ENCODE peak calls at places on chromosomes 12 and 14, in eight cellular contexts. One of them, this sample, is unnamed.

GRCh38 chr14:71733210-71733883 is 198.9 kb upstream of the RGS6 start:
- DNase-seq in transverse colon: no peak
- DNase-seq in psoas muscle: no peak
- DNase-seq in heart left ventricle: no peak
- DNase-seq in RWPE1: no peak
- DNase-seq in GM23338: no peak
- DNase-seq in CD8-positive, alpha-beta T cell: no peak
- DNase-seq in breast epithelium: no peak
- DNase-seq in this sample: no peak

GRCh38 chr12:116804051-116804450 is 65.9 kb downstream of the RNFT2 start:
- DNase-seq in heart left ventricle: no peak
- DNase-seq in transverse colon: no peak
- DNase-seq in breast epithelium: no peak
- DNase-seq in CD8-positive, alpha-beta T cell: no peak
- DNase-seq in GM23338: no peak
- DNase-seq in RWPE1: no peak
- DNase-seq in psoas muscle: no peak
- DNase-seq in this sample: no peak

GRCh38 chr12:78470354-78471195 is 394.0 kb upstream of the SYT1 start:
- DNase-seq in transverse colon: peak
- DNase-seq in heart left ventricle: no peak
- DNase-seq in CD8-positive, alpha-beta T cell: no peak
- DNase-seq in psoas muscle: no peak
- DNase-seq in GM23338: peak
- DNase-seq in breast epithelium: no peak
- DNase-seq in RWPE1: peak
- DNase-seq in this sample: no peak

GRCh38 chr12:108772247-108772646 is 40.9 kb upstream of the CORO1C start:
- DNase-seq in breast epithelium: no peak
- DNase-seq in CD8-positive, alpha-beta T cell: no peak
- DNase-seq in RWPE1: no peak
- DNase-seq in GM23338: peak
- DNase-seq in transverse colon: peak
- DNase-seq in heart left ventricle: peak
- DNase-seq in psoas muscle: peak
- DNase-seq in this sample: no peak

GRCh38 chr14:50726372-50727107 is 58.4 kb upstream of the SAV1 start:
- DNase-seq in RWPE1: peak
- DNase-seq in GM23338: no peak
- DNase-seq in heart left ventricle: no peak
- DNase-seq in transverse colon: no peak
- DNase-seq in breast epithelium: no peak
- DNase-seq in CD8-positive, alpha-beta T cell: no peak
- DNase-seq in psoas muscle: no peak
- DNase-seq in this sample: peak

GRCh38 chr14:98607341-98607910 is 664.6 kb downstream of the BCL11B start:
- DNase-seq in GM23338: no peak
- DNase-seq in transverse colon: no peak
- DNase-seq in CD8-positive, alpha-beta T cell: no peak
- DNase-seq in breast epithelium: no peak
- DNase-seq in heart left ventricle: no peak
- DNase-seq in psoas muscle: no peak
- DNase-seq in RWPE1: no peak
- DNase-seq in this sample: no peak

GRCh38 chr14:91839754-91840153 is 27.6 kb downstream of the TC2N start:
- DNase-seq in CD8-positive, alpha-beta T cell: no peak
- DNase-seq in breast epithelium: no peak
- DNase-seq in heart left ventricle: no peak
- DNase-seq in transverse colon: no peak
- DNase-seq in psoas muscle: no peak
- DNase-seq in GM23338: no peak
- DNase-seq in RWPE1: no peak
- DNase-seq in this sample: no peak

GRCh38 chr14:102141797-102142196 is 2.1 kb downstream of the WDR20 start:
- DNase-seq in RWPE1: no peak
- DNase-seq in GM23338: peak
- DNase-seq in transverse colon: no peak
- DNase-seq in breast epithelium: no peak
- DNase-seq in heart left ventricle: no peak
- DNase-seq in CD8-positive, alpha-beta T cell: no peak
- DNase-seq in psoas muscle: no peak
- DNase-seq in this sample: no peak

GRCh38 chr14:93249128-93249831 is 42.2 kb downstream of the UBR7 start:
- DNase-seq in breast epithelium: no peak
- DNase-seq in GM23338: no peak
- DNase-seq in transverse colon: no peak
- DNase-seq in CD8-positive, alpha-beta T cell: no peak
- DNase-seq in psoas muscle: no peak
- DNase-seq in heart left ventricle: no peak
- DNase-seq in RWPE1: no peak
- DNase-seq in this sample: no peak

GRCh38 chr12:1179128-1179527 is 188.1 kb downstream of the ERC1 start:
- DNase-seq in CD8-positive, alpha-beta T cell: no peak
- DNase-seq in RWPE1: no peak
- DNase-seq in psoas muscle: no peak
- DNase-seq in breast epithelium: no peak
- DNase-seq in GM23338: no peak
- DNase-seq in heart left ventricle: no peak
- DNase-seq in transverse colon: no peak
- DNase-seq in this sample: no peak

GRCh38 chr14:21999400-21999799 is 325.8 kb upstream of the OR4E1 start:
- DNase-seq in breast epithelium: no peak
- DNase-seq in transverse colon: no peak
- DNase-seq in GM23338: no peak
- DNase-seq in heart left ventricle: no peak
- DNase-seq in psoas muscle: no peak
- DNase-seq in RWPE1: no peak
- DNase-seq in CD8-positive, alpha-beta T cell: no peak
- DNase-seq in this sample: no peak

GRCh38 chr14:81162941-81163340 is 57.8 kb downstream of the GTF2A1 start:
- DNase-seq in CD8-positive, alpha-beta T cell: no peak
- DNase-seq in RWPE1: no peak
- DNase-seq in psoas muscle: no peak
- DNase-seq in heart left ventricle: no peak
- DNase-seq in breast epithelium: no peak
- DNase-seq in transverse colon: no peak
- DNase-seq in GM23338: no peak
- DNase-seq in this sample: no peak

GRCh38 chr12:40103043-40103442 is 2.8 kb downstream of the SLC2A13 start:
- DNase-seq in GM23338: no peak
- DNase-seq in CD8-positive, alpha-beta T cell: no peak
- DNase-seq in RWPE1: no peak
- DNase-seq in heart left ventricle: no peak
- DNase-seq in transverse colon: no peak
- DNase-seq in psoas muscle: no peak
- DNase-seq in breast epithelium: no peak
- DNase-seq in this sample: no peak

DNA sequence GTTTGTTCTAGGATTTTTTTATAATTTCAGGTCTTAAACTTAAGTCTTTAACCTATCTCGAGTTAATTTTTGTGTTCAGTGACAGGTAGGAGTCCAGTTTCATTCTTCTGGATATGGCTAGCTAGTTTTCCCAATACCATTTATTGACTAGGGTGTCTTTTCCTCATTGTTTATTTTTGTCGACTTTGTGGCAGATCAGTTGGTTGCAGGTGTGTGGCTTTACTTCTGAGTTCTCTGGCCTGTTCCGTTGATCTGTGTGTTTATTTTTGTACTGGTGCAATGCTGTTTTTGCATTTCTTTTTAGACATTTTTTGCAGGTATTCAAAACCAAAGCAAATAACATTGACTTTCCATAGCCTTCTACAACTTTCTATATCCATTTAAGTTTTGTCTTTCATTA is 121.7 kb downstream of the ETNK1 start:
- DNase-seq in RWPE1: no peak
- DNase-seq in CD8-positive, alpha-beta T cell: no peak
- DNase-seq in heart left ventricle: no peak
- DNase-seq in breast epithelium: no peak
- DNase-seq in psoas muscle: no peak
- DNase-seq in GM23338: no peak
- DNase-seq in transverse colon: no peak
- DNase-seq in this sample: no peak
- H3K27ac ChIP-seq in RWPE1: no peak
- H3K27ac ChIP-seq in CD8-positive, alpha-beta T cell: no peak
- H3K27ac ChIP-seq in heart left ventricle: no peak
- H3K27ac ChIP-seq in breast epithelium: no peak
- H3K27ac ChIP-seq in psoas muscle: no peak
- H3K27ac ChIP-seq in GM23338: no peak
- H3K27ac ChIP-seq in transverse colon: no peak
- H3K27ac ChIP-seq in this sample: no peak

DNA sequence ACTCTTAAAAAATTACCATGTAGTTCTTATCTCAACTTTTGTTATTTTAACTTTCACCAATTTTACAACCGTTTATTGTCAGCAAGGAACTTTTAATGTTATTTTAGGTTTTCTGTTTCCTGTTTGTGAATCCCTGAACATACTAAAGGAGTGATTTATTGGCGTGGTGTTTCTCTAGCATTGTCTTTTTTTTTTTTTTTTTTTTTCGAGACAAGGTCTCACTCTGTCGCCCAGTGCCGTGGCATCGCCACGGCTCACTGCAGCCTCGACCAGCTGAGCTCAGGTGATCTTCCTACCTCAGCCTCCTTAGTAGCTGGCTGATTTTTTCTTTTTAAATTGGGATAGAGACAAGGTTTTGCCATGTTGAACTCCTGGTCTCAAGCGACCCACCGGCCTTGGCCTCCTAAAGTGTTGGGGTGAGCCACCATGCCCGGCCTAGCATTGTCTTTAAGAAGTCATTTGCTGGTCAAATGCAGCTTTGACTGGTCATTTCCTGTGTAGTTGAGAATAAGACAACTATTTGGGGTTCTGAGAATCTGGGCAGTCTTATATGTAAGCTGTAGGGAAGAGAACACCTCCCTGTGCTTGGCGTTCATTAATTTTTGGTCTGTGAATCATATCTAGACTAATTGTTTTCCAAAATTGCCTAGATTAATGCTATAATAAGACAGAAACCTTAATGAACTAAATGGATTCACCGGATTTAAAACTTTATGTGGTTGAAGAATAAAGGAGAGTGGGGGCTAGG is 2.1 kb downstream of the WASHC4 start:
- DNase-seq in heart left ventricle: no peak
- DNase-seq in transverse colon: no peak
- DNase-seq in psoas muscle: no peak
- DNase-seq in breast epithelium: no peak
- DNase-seq in GM23338: peak
- DNase-seq in RWPE1: peak
- DNase-seq in CD8-positive, alpha-beta T cell: no peak
- DNase-seq in this sample: no peak
- H3K27ac ChIP-seq in heart left ventricle: peak
- H3K27ac ChIP-seq in transverse colon: peak
- H3K27ac ChIP-seq in psoas muscle: peak
- H3K27ac ChIP-seq in breast epithelium: no peak
- H3K27ac ChIP-seq in GM23338: no peak
- H3K27ac ChIP-seq in RWPE1: peak
- H3K27ac ChIP-seq in CD8-positive, alpha-beta T cell: no peak
- H3K27ac ChIP-seq in this sample: no peak

DNA sequence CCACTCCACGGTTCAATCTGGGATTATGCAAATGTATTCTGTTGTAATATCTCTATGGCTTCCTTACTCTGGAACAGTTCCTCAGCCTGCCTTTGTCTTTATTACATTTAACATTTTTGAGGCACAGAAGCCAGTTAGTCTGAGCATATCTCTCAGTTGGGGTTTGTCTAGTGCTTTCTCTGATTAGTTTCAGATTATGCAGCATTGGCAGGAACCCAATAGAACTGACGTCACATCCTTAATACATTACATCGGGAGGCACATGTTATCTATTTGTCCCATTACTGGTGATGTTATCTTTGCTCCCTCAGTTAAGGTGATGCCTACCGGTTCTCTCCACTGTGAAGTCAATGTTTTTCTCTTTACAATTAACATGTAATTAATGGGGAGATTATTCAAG is 62.4 kb downstream of the PPM1A start:
- DNase-seq in psoas muscle: no peak
- DNase-seq in GM23338: no peak
- DNase-seq in CD8-positive, alpha-beta T cell: no peak
- DNase-seq in breast epithelium: no peak
- DNase-seq in RWPE1: no peak
- DNase-seq in transverse colon: no peak
- DNase-seq in heart left ventricle: no peak
- DNase-seq in this sample: no peak
- H3K27ac ChIP-seq in psoas muscle: no peak
- H3K27ac ChIP-seq in GM23338: no peak
- H3K27ac ChIP-seq in CD8-positive, alpha-beta T cell: no peak
- H3K27ac ChIP-seq in breast epithelium: no peak
- H3K27ac ChIP-seq in RWPE1: no peak
- H3K27ac ChIP-seq in transverse colon: no peak
- H3K27ac ChIP-seq in heart left ventricle: no peak
- H3K27ac ChIP-seq in this sample: no peak

GRCh38 chr12:28269851-28270250 is 79.6 kb downstream of the CCDC91 start:
- DNase-seq in heart left ventricle: no peak
- DNase-seq in RWPE1: no peak
- DNase-seq in breast epithelium: no peak
- DNase-seq in CD8-positive, alpha-beta T cell: no peak
- DNase-seq in psoas muscle: no peak
- DNase-seq in GM23338: no peak
- DNase-seq in transverse colon: no peak
- DNase-seq in this sample: no peak

GRCh38 chr12:28267920-28268680 is 77.8 kb downstream of the CCDC91 start:
- DNase-seq in GM23338: no peak
- DNase-seq in psoas muscle: no peak
- DNase-seq in CD8-positive, alpha-beta T cell: no peak
- DNase-seq in breast epithelium: no peak
- DNase-seq in heart left ventricle: no peak
- DNase-seq in RWPE1: no peak
- DNase-seq in transverse colon: no peak
- DNase-seq in this sample: no peak

GRCh38 chr12:28268830-28269229 is 78.6 kb downstream of the CCDC91 start:
- DNase-seq in transverse colon: no peak
- DNase-seq in CD8-positive, alpha-beta T cell: no peak
- DNase-seq in GM23338: no peak
- DNase-seq in breast epithelium: no peak
- DNase-seq in psoas muscle: no peak
- DNase-seq in RWPE1: no peak
- DNase-seq in heart left ventricle: no peak
- DNase-seq in this sample: no peak

DNA sequence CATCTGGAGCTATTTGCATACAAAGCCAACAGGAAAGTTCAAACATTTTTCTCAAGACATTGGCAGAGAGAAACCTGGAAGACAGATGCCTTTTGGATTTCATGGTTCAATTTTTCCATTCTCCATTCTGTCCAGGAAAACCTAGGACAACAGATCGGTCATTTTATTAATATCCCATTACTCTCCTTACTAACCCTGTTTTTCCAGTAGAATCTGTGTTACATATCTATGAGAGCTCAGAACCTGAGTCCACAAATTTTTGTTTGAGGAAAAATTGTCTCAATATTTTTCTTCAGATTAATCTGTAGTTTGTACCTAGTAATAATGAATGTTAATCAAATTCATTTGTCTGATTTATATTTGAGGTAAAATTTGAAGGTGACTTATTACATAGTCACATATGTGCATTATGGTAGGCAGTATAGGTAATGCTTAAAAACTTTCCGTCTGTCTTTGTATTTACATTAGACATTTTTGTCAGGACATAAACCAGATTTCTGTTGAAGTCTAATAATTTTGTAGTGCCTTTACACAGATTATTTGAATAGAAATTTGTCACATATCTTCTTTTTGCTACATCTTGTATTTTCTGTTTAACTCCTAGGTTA is 75.3 kb downstream of the CCDC91 start:
- DNase-seq in CD8-positive, alpha-beta T cell: no peak
- DNase-seq in RWPE1: no peak
- DNase-seq in heart left ventricle: no peak
- DNase-seq in GM23338: no peak
- DNase-seq in psoas muscle: no peak
- DNase-seq in breast epithelium: no peak
- DNase-seq in transverse colon: no peak
- DNase-seq in this sample: no peak
- H3K27ac ChIP-seq in CD8-positive, alpha-beta T cell: no peak
- H3K27ac ChIP-seq in RWPE1: no peak
- H3K27ac ChIP-seq in heart left ventricle: no peak
- H3K27ac ChIP-seq in GM23338: no peak
- H3K27ac ChIP-seq in psoas muscle: no peak
- H3K27ac ChIP-seq in breast epithelium: no peak
- H3K27ac ChIP-seq in transverse colon: no peak
- H3K27ac ChIP-seq in this sample: no peak

This sample was measured in AG04450.